ENCODE peak calls at places on chromosomes 4 and X, in ten cellular contexts. F is prostate gland, J is endothelial cell of umbilical vein, R is GM12878, W is body of pancreas, L is heart left ventricle, G is adrenal gland, O is IMR-90, X is tibial nerve, S is breast epithelium. A is an unnamed sample. For H3K27me3, the result is how much of the 10 kb centered on the place peaks cover.

GRCh38 chrX:24235084-24235710 is 78.7 kb downstream of the SUPT20HL2 start:
- DNase-seq in W (no peak), R (no peak), L (no peak), F (no peak), G (no peak), O (no peak), S (no peak), J (no peak), X (no peak), A (no peak)

GRCh38 chr4:55251352-55251751 is 94.7 kb upstream of the SRD5A3 start:
- DNase-seq in G (no peak), F (no peak), X (no peak), W (no peak), O (no peak), R (no peak), J (peak), S (no peak), L (no peak), A (no peak)

GRCh38 chrX:3216581-3216980 is 129.9 kb downstream of the MXRA5 start:
- DNase-seq in F (no peak), L (no peak), G (no peak), S (no peak), J (no peak), X (no peak), W (no peak), O (peak), R (no peak), A (no peak)

GRCh38 chr4:147760695-147761094 is 28.8 kb downstream of the ARHGAP10 start:
- DNase-seq in J (no peak), L (no peak), G (peak), O (no peak), W (peak), R (no peak), S (no peak), F (no peak), X (no peak), A (peak)

GRCh38 chrX:45850775-45851433 is 650.2 kb upstream of the DIPK2B start:
- DNase-seq in O (peak), R (no peak), J (no peak), F (peak), L (peak), G (no peak), X (no peak), S (no peak), W (peak), A (peak)

GRCh38 chr4:39664828-39665731 is 26.4 kb upstream of the SMIM14 start:
- DNase-seq in J (no peak), R (no peak), X (no peak), L (no peak), O (peak), S (no peak), F (no peak), G (no peak), W (no peak), A (no peak)

GRCh38 chrX:43753637-43754036 is 97.5 kb downstream of the MAOA start:
- DNase-seq in R (no peak), F (no peak), O (no peak), J (no peak), L (no peak), W (no peak), G (no peak), S (no peak), X (no peak), A (no peak)

GRCh38 chr4:151407466-151408379 is 1.3 kb upstream of the FHIP1A start:
- DNase-seq in J (no peak), S (peak), G (peak), W (peak), L (no peak), R (peak), O (no peak), X (no peak), F (peak), A (peak)

GRCh38 chr4:839675-840443 is 13.9 kb upstream of the CPLX1 start:
- DNase-seq in S (no peak), J (no peak), O (peak), R (no peak), X (no peak), W (no peak), F (no peak), G (no peak), L (no peak), A (no peak)

GRCh38 chr4:77418333-77418732 is 187.3 kb upstream of the CXCL13 start:
- DNase-seq in S (no peak), F (no peak), J (no peak), L (no peak), W (no peak), X (no peak), O (no peak), G (no peak), R (no peak), A (no peak)

GRCh38 chr4:181475781-181476180 is 767.4 kb upstream of the TENM3 start:
- DNase-seq in X (no peak), G (peak), J (no peak), W (peak), L (peak), S (no peak), F (no peak), O (no peak), R (no peak), A (no peak)

GRCh38 chrX:24148535-24149345 is 789 bp upstream of the ZFX start:
- DNase-seq in G (peak), O (peak), L (no peak), R (no peak), F (no peak), X (no peak), S (no peak), W (no peak), J (peak), A (no peak)

GRCh38 chr4:159823743-159824142 is 720.9 kb downstream of the RAPGEF2 start:
- DNase-seq in J (no peak), S (no peak), R (no peak), O (no peak), F (no peak), X (no peak), L (no peak), G (no peak), W (no peak), A (no peak)

GRCh38 chr4:129905256-129905655 is 809.3 kb downstream of the C4orf33 start:
- DNase-seq in O (no peak), G (no peak), J (no peak), X (no peak), F (no peak), S (no peak), L (no peak), W (no peak), R (no peak), A (no peak)

GRCh38 chr4:145231906-145232700 is 51.7 kb upstream of the OTUD4 start:
- DNase-seq in L (no peak), O (peak), R (no peak), S (no peak), F (no peak), W (no peak), X (no peak), G (no peak), J (peak), A (no peak)

GRCh38 chr4:136662539-136662938 is 869.8 kb downstream of the PCDH18 start:
- DNase-seq in X (no peak), J (no peak), O (no peak), L (no peak), G (no peak), R (no peak), W (no peak), F (no peak), S (no peak), A (no peak)

GRCh38 chr4:3489451-3489962 is 26.4 kb downstream of the DOK7 start:
- DNase-seq in W (no peak), G (no peak), J (no peak), O (no peak), S (no peak), F (no peak), X (no peak), R (no peak), L (no peak), A (no peak)

GRCh38 chr4:1328267-1329155 is 18.5 kb upstream of the UVSSA start:
- DNase-seq in W (no peak), G (no peak), R (no peak), J (no peak), F (no peak), L (peak), X (no peak), O (no peak), S (no peak), A (no peak)

GRCh38 chr4:39050590-39050989 is 11.4 kb upstream of the KLHL5 start:
- DNase-seq in G (no peak), W (no peak), O (no peak), R (no peak), J (no peak), F (no peak), X (no peak), L (no peak), S (no peak), A (no peak)

GRCh38 chrX:12210196-12210815 is 72.0 kb downstream of the FRMPD4 start:
- DNase-seq in W (no peak), S (no peak), J (no peak), G (no peak), L (peak), O (peak), X (peak), F (no peak), R (no peak), A (no peak)

GRCh38 chr4:119103263-119103662 is 32.4 kb upstream of the MYOZ2 start:
- DNase-seq in O (peak), G (peak), F (no peak), S (no peak), R (no peak), X (no peak), J (peak), W (peak), L (peak), A (no peak)

GRCh38 chrX:108642273-108642628 is 94.1 kb downstream of the IRS4 start:
- DNase-seq in S (no peak), X (no peak), J (no peak), W (no peak), F (no peak), L (no peak), R (no peak), O (no peak), G (no peak), A (no peak)

GRCh38 chrX:130413415-130413814 is 11.6 kb downstream of the RBMX2 start:
- DNase-seq in R (no peak), F (no peak), L (no peak), J (no peak), O (no peak), X (no peak), S (no peak), G (no peak), W (no peak), A (no peak)

GRCh38 chr4:166293551-166293950 is 420.5 kb downstream of the TLL1 start:
- DNase-seq in X (no peak), R (no peak), S (no peak), J (peak), L (no peak), G (no peak), W (no peak), F (no peak), O (no peak), A (no peak)

GRCh38 chrX:152588206-152588605 is 49.5 kb upstream of the GABRQ start:
- DNase-seq in R (no peak), F (no peak), W (no peak), G (no peak), L (no peak), O (no peak), J (no peak), X (no peak), S (no peak), A (no peak)

GRCh38 chr4:74042681-74043080 is 4.2 kb upstream of the CXCL3 start:
- DNase-seq in O (no peak), L (no peak), S (no peak), J (no peak), X (no peak), G (no peak), W (peak), R (no peak), F (no peak), A (peak)

GRCh38 chr4:6453688-6453990 is 18.8 kb downstream of the PPP2R2C start:
- DNase-seq in W (no peak), S (no peak), J (no peak), G (no peak), L (no peak), R (no peak), X (no peak), O (no peak), F (no peak), A (no peak)

GRCh38 chrX:105190252-105190853 is 30.1 kb downstream of the TEX13A start:
- DNase-seq in O (peak), S (no peak), W (peak), X (peak), F (peak), R (no peak), G (peak), J (peak), L (no peak), A (no peak)

GRCh38 chr4:187840814-187841213 is 154.8 kb upstream of the ZFP42 start:
- DNase-seq in G (no peak), O (peak), F (no peak), L (no peak), R (no peak), J (no peak), W (no peak), S (no peak), X (no peak), A (no peak)

GRCh38 chr4:48939785-48940184 is 33.2 kb upstream of the OCIAD2 start:
- DNase-seq in F (no peak), R (no peak), X (no peak), W (no peak), J (peak), S (no peak), O (peak), L (no peak), G (peak), A (no peak)

GRCh38 chr4:48180234-48180633 is 46.2 kb upstream of the TXK start:
- DNase-seq in X (no peak), G (no peak), J (no peak), R (no peak), L (no peak), W (no peak), F (no peak), S (no peak), O (peak), A (no peak)

GRCh38 chr4:77149789-77150188 is 7.2 kb upstream of the CCNG2 start:
- DNase-seq in W (no peak), O (no peak), F (no peak), L (no peak), G (no peak), R (no peak), J (no peak), X (no peak), S (no peak), A (no peak)

GRCh38 chrX:46838482-46838857 is 1.6 kb downstream of the RP2 start:
- DNase-seq in W (no peak), L (no peak), X (no peak), S (no peak), F (no peak), G (no peak), O (peak), J (no peak), R (no peak), A (no peak)

GRCh38 chrX:129983575-129984131 is 1.2 kb downstream of the BCORL1 start:
- DNase-seq in X (peak), L (peak), G (no peak), O (no peak), F (no peak), S (no peak), J (no peak), W (peak), R (no peak), A (no peak)

GRCh38 chr4:24396988-24397387 is 187.4 kb downstream of the DHX15 start:
- DNase-seq in J (no peak), S (no peak), W (no peak), L (no peak), F (no peak), X (no peak), O (no peak), G (no peak), R (no peak), A (no peak)

GRCh38 chr4:24400537-24400936 is 183.8 kb downstream of the DHX15 start:
- DNase-seq in W (no peak), X (no peak), G (no peak), S (no peak), F (no peak), O (no peak), R (no peak), J (no peak), L (no peak), A (no peak)

GRCh38 chr4:24392613-24393012 is 191.7 kb downstream of the DHX15 start:
- DNase-seq in F (no peak), J (no peak), X (no peak), R (no peak), S (no peak), G (no peak), W (no peak), O (no peak), L (no peak), A (no peak)

GRCh38 chr4:24394041-24394440 is 190.3 kb downstream of the DHX15 start:
- DNase-seq in X (no peak), S (no peak), L (no peak), F (no peak), R (no peak), O (peak), W (no peak), J (no peak), G (no peak), A (no peak)

DNA sequence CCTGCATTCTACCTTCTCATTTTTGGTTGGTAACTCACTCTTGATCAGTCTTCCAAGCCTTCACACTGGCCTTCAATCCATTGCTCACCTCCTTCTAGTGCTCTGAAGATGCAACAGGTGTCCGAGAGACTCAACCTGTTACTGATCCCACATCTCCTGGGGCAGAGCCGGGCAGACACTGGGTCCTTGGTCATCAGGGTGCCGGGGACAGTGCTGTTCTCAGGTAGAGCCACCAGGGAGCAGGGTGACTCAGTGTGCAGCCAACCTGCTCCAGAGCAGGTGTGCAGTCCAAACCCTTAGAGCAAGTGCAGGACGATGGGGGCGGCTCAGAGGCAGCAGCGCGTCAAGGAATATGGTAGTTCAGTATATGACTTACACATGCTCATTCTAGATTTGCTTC is 188.4 kb downstream of the DHX15 start:
- DNase-seq in J (no peak), S (no peak), O (no peak), R (no peak), F (no peak), X (no peak), G (no peak), L (no peak), W (no peak), A (no peak)
- TF ChIP-seq POLR2A in J (no peak), S (no peak), O (no peak), R (no peak), F (no peak), X (no peak), G (no peak), L (no peak), W (no peak), A (no peak)

GRCh38 chr4:62209757-62210156 is 1009.6 kb downstream of the ADGRL3 start:
- DNase-seq in F (no peak), J (no peak), O (no peak), G (no peak), R (no peak), L (no peak), S (no peak), X (no peak), W (no peak), A (no peak)
- H3K27me3 ChIP-seq in F (under half), J (under half), O (under half), G (under half), R (under half), L (under half), S (under half), X (under half), W (under half), A (under half)

GRCh38 chr4:23333946-23334878 is 555.6 kb downstream of the PPARGC1A start:
- DNase-seq in X (peak), G (peak), S (no peak), O (peak), J (no peak), F (no peak), R (peak), W (no peak), L (no peak), A (no peak)
- TF ChIP-seq CTCF in X (no peak), G (no peak), S (no peak), O (no peak), J (no peak), F (no peak), R (no peak), W (no peak), L (no peak), A (no peak)

GRCh38 chr4:184805462-184806245 is 20.1 kb downstream of the ACSL1 start:
- DNase-seq in R (no peak), O (no peak), J (no peak), F (peak), L (peak), G (peak), W (peak), X (no peak), S (peak), A (peak)
- TF ChIP-seq POLR2A in R (no peak), O (no peak), J (no peak), F (peak), L (peak), G (no peak), W (peak), X (no peak), S (no peak), A (no peak)

GRCh38 chrX:140337263-140337662 is 167.6 kb downstream of the SOX3 start:
- DNase-seq in L (no peak), S (no peak), O (no peak), R (no peak), F (no peak), X (no peak), W (no peak), J (no peak), G (no peak), A (no peak)
- H3K27me3 ChIP-seq in L (under half), S (under half), O (under half), R (under half), F (under half), X (under half), W (under half), J (under half), G (under half), A (under half)

GRCh38 chrX:19194285-19195242 is 72.3 kb upstream of the ADGRG2 start:
- DNase-seq in F (no peak), R (peak), S (no peak), X (no peak), J (no peak), L (no peak), W (no peak), G (no peak), O (no peak), A (no peak)
- TF ChIP-seq CTCF in F (no peak), R (peak), S (no peak), X (no peak), J (no peak), L (no peak), W (no peak), G (no peak), O (no peak), A (no peak)

DNA sequence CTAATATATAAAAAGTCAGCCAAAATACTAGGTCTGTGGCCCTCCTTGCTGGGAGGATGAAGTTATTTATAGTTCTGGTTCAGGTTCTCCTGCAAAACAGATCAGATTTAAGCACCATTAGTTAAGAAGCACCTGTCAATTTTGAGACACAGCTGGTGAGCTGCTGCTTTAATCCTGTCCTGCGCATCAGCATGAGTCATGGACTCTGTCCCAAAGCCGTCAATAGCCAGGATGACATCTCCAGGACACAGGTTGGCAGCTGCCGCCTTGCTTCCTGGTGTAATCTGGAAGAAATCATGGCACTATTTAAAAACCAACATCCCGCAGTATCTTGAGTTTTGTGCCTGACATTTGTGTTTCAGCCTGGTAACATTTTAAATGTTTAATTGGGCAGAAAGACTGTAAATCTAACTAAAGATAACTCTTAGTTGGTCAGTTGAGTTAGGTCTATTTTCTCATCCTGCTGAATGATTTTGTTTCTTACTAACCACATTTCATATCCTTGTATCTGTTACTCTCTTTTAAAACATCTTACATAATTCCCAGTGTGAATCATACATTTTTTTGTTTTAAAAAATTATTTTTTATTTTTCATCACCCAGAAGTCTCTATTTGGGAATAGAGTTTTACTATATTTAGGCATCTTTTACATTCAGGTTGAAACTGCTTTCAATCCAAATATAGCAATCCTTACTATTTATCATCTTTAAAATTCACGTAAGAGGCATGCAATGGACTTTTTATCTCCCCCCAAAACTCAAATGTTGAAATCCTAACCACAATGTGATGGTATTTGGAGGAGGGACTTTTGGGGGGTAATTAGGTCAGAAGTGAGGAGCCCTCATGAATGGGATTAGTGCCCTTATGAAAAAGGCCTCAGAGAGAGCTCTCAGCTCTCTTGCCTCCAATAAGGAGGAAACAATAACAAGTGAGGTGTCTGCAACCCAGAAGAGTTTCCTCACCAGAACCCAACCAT is 10.1 kb downstream of the PDLIM3 start:
- DNase-seq in G (peak), F (no peak), L (no peak), S (no peak), X (no peak), R (no peak), J (no peak), W (no peak), O (peak), A (no peak)
- TF ChIP-seq POLR2A in G (no peak), F (no peak), L (no peak), S (no peak), X (no peak), R (no peak), J (no peak), W (no peak), O (no peak), A (no peak)